ENCODE peak calls at places on chromosomes 16 and 17, in four cellular contexts. M is NCI-H2081 treated with DMSO at 0.1 percent for 48 hours, E is erythroblast, V is fibroblast of the conjunctiva. R is an unnamed sample.

GRCh38 chr17:44672479-44673093 is 16.3 kb downstream of the MEIOC start:
- DNase-seq in M (no peak), E (peak; percentile 10), V (peak; percentile 27), R (peak; percentile 58)

GRCh38 chr16:55249936-55250335 is 74.1 kb upstream of the IRX6 start:
- DNase-seq in M (no peak), E (no peak), V (no peak), R (no peak)

GRCh38 chr16:49414651-49415050 is 41.0 kb downstream of the C16orf78 start:
- DNase-seq in M (no peak), E (no peak), V (no peak), R (no peak)

GRCh38 chr16:847151-847550 is 46.6 kb upstream of the GNG13 start:
- DNase-seq in M (no peak), E (no peak), V (no peak), R (no peak)

GRCh38 chr17:3602499-3602898 is 6.7 kb downstream of the TRPV1 start:
- DNase-seq in M (no peak), E (peak; percentile 70), V (no peak), R (peak; percentile 62)

GRCh38 chr17:50049636-50050035 is 6.3 kb upstream of the ITGA3 start:
- DNase-seq in M (no peak), E (no peak), V (no peak), R (no peak)

GRCh38 chr16:75099738-75100615 is 16.6 kb downstream of the LDHD start:
- DNase-seq in M (no peak), E (no peak), V (no peak), R (no peak)

GRCh38 chr16:9092963-9093477 is 1.6 kb downstream of the HAPSTR1 start:
- DNase-seq in M (no peak), E (peak; percentile 72), V (no peak), R (peak; percentile 55)

GRCh38 chr17:19733953-19734526 is 14.1 kb downstream of the ALDH3A1 start:
- DNase-seq in M (no peak), E (no peak), V (no peak), R (no peak)

GRCh38 chr16:88634141-88634993 is 4.0 kb upstream of the IL17C start:
- DNase-seq in M (no peak), E (peak; percentile 37), V (peak; percentile 14), R (peak; percentile 83)

GRCh38 chr17:42284566-42284965 is 3.7 kb upstream of the STAT5A start:
- DNase-seq in M (no peak), E (no peak), V (no peak), R (no peak)

GRCh38 chr17:58808609-58809563 is 53.2 kb downstream of the PPM1E start:
- DNase-seq in M (no peak), E (no peak), V (no peak), R (no peak)

GRCh38 chr17:76368545-76368944 is 14.8 kb upstream of the PRPSAP1 start:
- DNase-seq in M (no peak), E (no peak), V (no peak), R (no peak)

GRCh38 chr17:59963738-59964454 is 644 bp downstream of the RNFT1 start:
- DNase-seq in M (no peak), E (peak; percentile 68), V (no peak), R (peak; percentile 75)

GRCh38 chr16:17160285-17160854 is 310.4 kb downstream of the XYLT1 start:
- DNase-seq in M (no peak), E (no peak), V (no peak), R (no peak)

GRCh38 chr16:50299508-50300105 is 33.3 kb downstream of the ADCY7 start:
- DNase-seq in M (no peak), E (no peak), V (no peak), R (no peak)

GRCh38 chr17:75238020-75238580 is 23.3 kb downstream of the GGA3 start:
- DNase-seq in M (no peak), E (no peak), V (no peak), R (no peak)

GRCh38 chr17:17305282-17305801 is 2.2 kb downstream of the NT5M start:
- DNase-seq in M (no peak), E (peak; percentile 85), V (no peak), R (peak; percentile 18)

GRCh38 chr17:80738987-80739730 is 194.5 kb downstream of the RPTOR start:
- DNase-seq in M (no peak), E (no peak), V (no peak), R (no peak)

GRCh38 chr16:24568392-24568791 is 29.0 kb downstream of the RBBP6 start:
- DNase-seq in M (no peak), E (no peak), V (peak; percentile 26), R (no peak)

GRCh38 chr16:49592507-49593422 is 219.2 kb downstream of the C16orf78 start:
- DNase-seq in M (no peak), E (peak; percentile 20), V (no peak), R (no peak)

GRCh38 chr16:87006789-87007745 is 310.1 kb downstream of the C16orf95 start:
- DNase-seq in M (no peak), E (no peak), V (no peak), R (no peak)

GRCh38 chr16:15865742-15866141 is 8.9 kb upstream of the MYH11 start:
- DNase-seq in M (no peak), E (no peak), V (peak; percentile 56), R (no peak)

GRCh38 chr16:405548-406506 is 4.1 kb downstream of the DECR2 start:
- DNase-seq in M (no peak), E (no peak), V (no peak), R (no peak)

GRCh38 chr17:77464988-77465357 is 324.2 kb downstream of the SEC14L1 start:
- DNase-seq in M (no peak), E (no peak), V (no peak), R (no peak)

GRCh38 chr16:71961066-71962039 is 38.8 kb downstream of the PKD1L3 start:
- DNase-seq in M (peak; percentile 4), E (peak; percentile 75), V (peak; percentile 89), R (peak; percentile 89)

GRCh38 chr16:50081428-50082018 is 15.8 kb downstream of the HEATR3 start:
- DNase-seq in M (no peak), E (no peak), V (no peak), R (no peak)

GRCh38 chr16:67884684-67885083 is at the start of gene NRN1L:
- DNase-seq in M (peak; percentile 7), E (no peak), V (peak; percentile 83), R (peak; percentile 63)

GRCh38 chr16:77169650-77170236 is 21.2 kb upstream of the MON1B start:
- DNase-seq in M (no peak), E (peak; percentile 50), V (peak; percentile 12), R (peak; percentile 71)

GRCh38 chr17:39848600-39848999 is 15.5 kb downstream of the IKZF3 start:
- DNase-seq in M (no peak), E (no peak), V (no peak), R (no peak)

GRCh38 chr16:58638148-58639036 is 8.8 kb upstream of the CNOT1 start:
- DNase-seq in M (no peak), E (no peak), V (peak; percentile 84), R (peak; percentile 87)

GRCh38 chr16:22356930-22357634 is 17.3 kb downstream of the CDR2 start:
- DNase-seq in M (no peak), E (no peak), V (no peak), R (no peak)

GRCh38 chr16:88014201-88014781 is 63.1 kb downstream of the BANP start:
- DNase-seq in M (no peak), E (no peak), V (no peak), R (no peak)

GRCh38 chr17:63843387-63844292 is 1.2 kb upstream of the SMARCD2 start:
- DNase-seq in M (no peak), E (peak; percentile 61), V (peak; percentile 75), R (peak; percentile 84)

GRCh38 chr17:28258347-28258887 is 60.6 kb upstream of the TMEM97 start:
- DNase-seq in M (no peak), E (no peak), V (no peak), R (no peak)

GRCh38 chr17:77905766-77906165 is 52.7 kb upstream of the TNRC6C start:
- DNase-seq in M (no peak), E (no peak), V (no peak), R (no peak)

GRCh38 chr16:11674818-11675560 is 6.7 kb downstream of the SNN start:
- DNase-seq in M (no peak), E (no peak), V (no peak), R (no peak)

R was measured in trophoblast cell.